ENCODE peak calls at places on chromosomes 6 and 20, in ten cellular contexts. J is fibroblast of the aortic adventitia, O is pons, K is RPMI7951, U is skeletal muscle cell, T is Daoy, E is Calu3, R is fibroblast of villous mesenchyme, M is upper lobe of right lung, C is NCI-H2081. Q is an unnamed sample.

GRCh38 chr6:158122048-158122447 is 46.0 kb downstream of the SERAC1 start:
- DNase-seq in J (no peak), O (no peak), K (no peak), U (no peak), T (no peak), E (no peak), R (no peak), M (no peak), C (no peak), Q (no peak)

GRCh38 chr20:34473262-34473883 is 42.8 kb upstream of the DYNLRB1 start:
- DNase-seq in J (peak), O (peak), K (peak), U (peak), T (peak), E (peak), R (peak), M (no peak), C (no peak), Q (no peak)

GRCh38 chr6:140050232-140050995 is 676.0 kb upstream of the CITED2 start:
- DNase-seq in J (no peak), O (no peak), K (peak), U (no peak), T (peak), E (no peak), R (no peak), M (no peak), C (no peak), Q (no peak)

GRCh38 chr6:57021086-57021720 is 25.3 kb upstream of the KIAA1586 start:
- DNase-seq in J (peak), O (peak), K (peak), U (peak), T (peak), E (no peak), R (peak), M (no peak), C (peak), Q (no peak)

GRCh38 chr6:54786154-54786553 is 60.4 kb upstream of the FAM83B start:
- DNase-seq in J (no peak), O (no peak), K (no peak), U (no peak), T (no peak), E (no peak), R (no peak), M (no peak), C (no peak), Q (no peak)

GRCh38 chr6:162363757-162364156 is 363.8 kb downstream of the PRKN start:
- DNase-seq in J (no peak), O (no peak), K (peak), U (no peak), T (peak), E (no peak), R (no peak), M (no peak), C (no peak), Q (no peak)

GRCh38 chr6:167504412-167504961 is 179.6 kb downstream of the TTLL2 start:
- DNase-seq in J (no peak), O (no peak), K (no peak), U (no peak), T (no peak), E (no peak), R (no peak), M (no peak), C (no peak), Q (no peak)

GRCh38 chr6:34022250-34022872 is 123.5 kb downstream of the GRM4 start:
- DNase-seq in J (no peak), O (no peak), K (no peak), U (no peak), T (no peak), E (no peak), R (no peak), M (no peak), C (no peak), Q (no peak)

GRCh38 chr6:133630651-133631050 is 258.3 kb upstream of the TCF21 start:
- DNase-seq in J (no peak), O (no peak), K (peak), U (no peak), T (peak), E (no peak), R (no peak), M (no peak), C (no peak), Q (no peak)

GRCh38 chr6:135922170-135922569 is 70.7 kb downstream of the PDE7B start:
- DNase-seq in J (peak), O (peak), K (peak), U (peak), T (peak), E (peak), R (peak), M (no peak), C (no peak), Q (no peak)

GRCh38 chr6:36769161-36769675 is 70.0 kb downstream of the CPNE5 start:
- DNase-seq in J (no peak), O (no peak), K (peak), U (no peak), T (peak), E (peak), R (no peak), M (no peak), C (no peak), Q (no peak)

GRCh38 chr20:35743693-35744491 is 1.8 kb upstream of the RBM39 start:
- DNase-seq in J (no peak), O (peak), K (peak), U (no peak), T (no peak), E (no peak), R (peak), M (peak), C (no peak), Q (no peak)

GRCh38 chr6:113949499-113949898 is 21.4 kb downstream of the HDAC2 start:
- DNase-seq in J (no peak), O (no peak), K (no peak), U (no peak), T (no peak), E (no peak), R (no peak), M (no peak), C (no peak), Q (no peak)

GRCh38 chr6:39088331-39088730 is 26.7 kb downstream of the SAYSD1 start:
- DNase-seq in J (peak), O (peak), K (peak), U (peak), T (peak), E (no peak), R (peak), M (no peak), C (peak), Q (no peak)

GRCh38 chr6:17602888-17603287 is 2.8 kb downstream of the FAM8A1 start:
- DNase-seq in J (no peak), O (no peak), K (no peak), U (no peak), T (no peak), E (no peak), R (no peak), M (no peak), C (no peak), Q (no peak)

GRCh38 chr6:32462609-32463008 is 22.9 kb downstream of the HLA-DRA start:
- DNase-seq in J (no peak), O (no peak), K (no peak), U (no peak), T (peak), E (no peak), R (no peak), M (no peak), C (no peak), Q (no peak)

GRCh38 chr6:12899080-12899815 is 182.7 kb downstream of the PHACTR1 start:
- DNase-seq in J (no peak), O (no peak), K (no peak), U (no peak), T (no peak), E (no peak), R (no peak), M (no peak), C (no peak), Q (no peak)

GRCh38 chr6:11752350-11752749 is 26.3 kb downstream of the ADTRP start:
- DNase-seq in J (no peak), O (no peak), K (no peak), U (no peak), T (no peak), E (no peak), R (no peak), M (no peak), C (no peak), Q (no peak)

GRCh38 chr20:13736792-13737191 is 47.9 kb downstream of the ESF1 start:
- DNase-seq in J (peak), O (peak), K (no peak), U (peak), T (no peak), E (no peak), R (peak), M (no peak), C (no peak), Q (no peak)

GRCh38 chr6:139030539-139030938 is 2.0 kb downstream of the ABRACL start:
- DNase-seq in J (no peak), O (no peak), K (no peak), U (no peak), T (no peak), E (no peak), R (no peak), M (no peak), C (peak), Q (no peak)

GRCh38 chr6:5752282-5752681 is 254.4 kb downstream of the NRN1 start:
- DNase-seq in J (peak), O (peak), K (peak), U (peak), T (peak), E (no peak), R (peak), M (no peak), C (peak), Q (no peak)

GRCh38 chr20:38722708-38723068 is 1.6 kb upstream of the SLC32A1 start:
- DNase-seq in J (no peak), O (no peak), K (no peak), U (no peak), T (no peak), E (no peak), R (no peak), M (no peak), C (no peak), Q (no peak)

GRCh38 chr6:118152524-118152923 is 245.5 kb downstream of the SLC35F1 start:
- DNase-seq in J (no peak), O (no peak), K (no peak), U (no peak), T (no peak), E (no peak), R (no peak), M (no peak), C (no peak), Q (no peak)

GRCh38 chr20:62835931-62836861 is 19.3 kb downstream of the COL9A3 start:
- DNase-seq in J (no peak), O (no peak), K (no peak), U (no peak), T (peak), E (no peak), R (no peak), M (no peak), C (no peak), Q (no peak)

GRCh38 chr20:34249291-34249690 is 8.1 kb downstream of the ASIP start:
- DNase-seq in J (no peak), O (peak), K (peak), U (peak), T (no peak), E (no peak), R (peak), M (no peak), C (no peak), Q (no peak)

GRCh38 chr20:61679473-61679872 is 386.2 kb downstream of the TAF4 start:
- DNase-seq in J (no peak), O (no peak), K (no peak), U (no peak), T (no peak), E (no peak), R (no peak), M (no peak), C (no peak), Q (no peak)

GRCh38 chr20:10632681-10633509 is 40.9 kb downstream of the JAG1 start:
- DNase-seq in J (no peak), O (no peak), K (no peak), U (no peak), T (no peak), E (no peak), R (no peak), M (no peak), C (no peak), Q (no peak)

GRCh38 chr6:89792881-89793280 is 26.7 kb downstream of the MDN1 start:
- DNase-seq in J (no peak), O (peak), K (peak), U (no peak), T (peak), E (peak), R (peak), M (no peak), C (peak), Q (no peak)

GRCh38 chr20:6855074-6855473 is 87.6 kb downstream of the BMP2 start:
- DNase-seq in J (no peak), O (no peak), K (no peak), U (no peak), T (no peak), E (no peak), R (no peak), M (no peak), C (no peak), Q (no peak)

GRCh38 chr20:50569864-50570836 is 60.0 kb downstream of the PTPN1 start:
- DNase-seq in J (peak), O (no peak), K (peak), U (no peak), T (no peak), E (no peak), R (peak), M (no peak), C (no peak), Q (no peak)

GRCh38 chr6:137122612-137123011 is 50.8 kb downstream of the IL22RA2 start:
- DNase-seq in J (no peak), O (no peak), K (no peak), U (no peak), T (no peak), E (no peak), R (no peak), M (no peak), C (no peak), Q (no peak)

GRCh38 chr6:48087448-48087847 is 23.5 kb downstream of the PTCHD4 start:
- DNase-seq in J (peak), O (no peak), K (peak), U (no peak), T (no peak), E (no peak), R (peak), M (no peak), C (peak), Q (no peak)

GRCh38 chr20:33791959-33792597 is 19.1 kb upstream of the CHMP4B start:
- DNase-seq in J (peak), O (no peak), K (peak), U (no peak), T (peak), E (peak), R (peak), M (peak), C (no peak), Q (peak)

GRCh38 chr6:49666930-49667369 is 30.3 kb upstream of the RHAG start:
- DNase-seq in J (no peak), O (no peak), K (no peak), U (no peak), T (no peak), E (no peak), R (no peak), M (no peak), C (no peak), Q (no peak)

GRCh38 chr6:106849676-106850332 is 124.7 kb downstream of the CD24 start:
- DNase-seq in J (no peak), O (no peak), K (no peak), U (no peak), T (no peak), E (no peak), R (no peak), M (no peak), C (no peak), Q (no peak)

GRCh38 chr20:34943808-34944568 is 11.6 kb downstream of the GSS start:
- DNase-seq in J (no peak), O (no peak), K (peak), U (peak), T (peak), E (no peak), R (no peak), M (no peak), C (no peak), Q (no peak)

GRCh38 chr6:26086214-26086613 is 1.0 kb upstream of the HFE start:
- DNase-seq in J (no peak), O (no peak), K (no peak), U (no peak), T (no peak), E (no peak), R (no peak), M (no peak), C (no peak), Q (peak)

Q was measured in T follicular helper cell.